ENCODE peak calls at places on chromosomes 2 and 18, in four cellular contexts. U, N, T and G are unnamed samples.

GRCh38 chr2:105369777-105370690 is 28.8 kb downstream of the FHL2 start:
- DNase-seq in U (no peak), N (peak; percentile 81), T (peak; percentile 91), G (peak; percentile 92)

GRCh38 chr2:123362671-123363070 is 662.4 kb upstream of the CNTNAP5 start:
- DNase-seq in U (no peak), N (no peak), T (no peak), G (no peak)

GRCh38 chr2:12177052-12177994 is 430.9 kb downstream of the LPIN1 start:
- DNase-seq in U (peak; percentile 78), N (peak; percentile 46), T (peak; percentile 77), G (peak; percentile 62)

GRCh38 chr18:26436176-26437031 is 111.9 kb downstream of the KCTD1 start:
- DNase-seq in U (peak; percentile 32), N (no peak), T (peak; percentile 75), G (peak; percentile 79)

GRCh38 chr18:75248426-75249191 is 38.0 kb downstream of the TSHZ1 start:
- DNase-seq in U (no peak), N (no peak), T (no peak), G (no peak)

GRCh38 chr2:179809606-179810005 is 51.8 kb downstream of the ZNF385B start:
- DNase-seq in U (no peak), N (no peak), T (no peak), G (no peak)

GRCh38 chr2:241866896-241867631 is 2.5 kb upstream of the RTP5 start:
- DNase-seq in U (no peak), N (no peak), T (no peak), G (no peak)

GRCh38 chr2:240512109-240512485 is 45.7 kb downstream of the ANKMY1 start:
- DNase-seq in U (no peak), N (no peak), T (no peak), G (no peak)

GRCh38 chr2:239703834-239704233 is 303.0 kb upstream of the HDAC4 start:
- DNase-seq in U (no peak), N (no peak), T (no peak), G (no peak)

GRCh38 chr2:120659275-120659952 is 76.3 kb upstream of the GLI2 start:
- DNase-seq in U (no peak), N (no peak), T (no peak), G (no peak)

GRCh38 chr2:69907216-69907615 is 7.7 kb upstream of the MXD1 start:
- DNase-seq in U (no peak), N (no peak), T (no peak), G (no peak)

GRCh38 chr2:47073641-47074040 is 81.5 kb downstream of the STPG4 start:
- DNase-seq in U (no peak), N (no peak), T (no peak), G (no peak)

GRCh38 chr2:57720728-57721627 is 325.6 kb upstream of the VRK2 start:
- DNase-seq in U (peak; percentile 59), N (no peak), T (peak; percentile 70), G (peak; percentile 68)
- H3K4me3 ChIP-seq in U (peak overlapping the region; percentile 22), N (no peak overlapping the region), T (peak overlapping the region; percentile 36), G (no peak overlapping the region)

DNA sequence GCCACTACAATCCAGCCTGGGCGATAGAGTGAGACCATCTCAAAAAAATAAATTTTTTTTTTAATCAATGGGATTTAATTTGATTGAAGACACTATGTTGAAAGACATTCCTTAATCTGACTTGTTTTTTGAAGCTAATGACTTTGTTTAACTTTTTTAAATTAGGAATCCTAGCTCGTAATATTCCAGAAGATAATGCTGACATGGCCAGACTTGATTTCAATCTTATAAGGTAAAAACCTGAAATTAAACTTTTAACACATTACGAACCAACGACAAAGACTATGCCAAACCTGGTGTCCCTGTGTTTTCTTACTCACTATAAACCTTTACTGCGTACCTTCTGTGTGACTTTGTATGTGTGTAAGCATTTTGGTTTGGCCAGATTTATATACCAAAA is 7.6 kb downstream of the ATIC start:
- DNase-seq in U (no peak), N (no peak), T (no peak), G (no peak)
- TF ChIP-seq CTCF in U (no peak), N (no peak), T (no peak), G (no peak)

GRCh38 chr2:16092861-16093638 is 152.7 kb downstream of the MYCN start:
- DNase-seq in U (no peak), N (no peak), T (no peak), G (no peak)

GRCh38 chr2:16088713-16089112 is 148.4 kb downstream of the MYCN start:
- DNase-seq in U (no peak), N (no peak), T (no peak), G (no peak)

GRCh38 chr2:16088035-16088696 is 147.8 kb downstream of the MYCN start:
- DNase-seq in U (no peak), N (no peak), T (no peak), G (no peak)

GRCh38 chr2:16091576-16092282 is 151.4 kb downstream of the MYCN start:
- DNase-seq in U (no peak), N (no peak), T (no peak), G (no peak)

DNA sequence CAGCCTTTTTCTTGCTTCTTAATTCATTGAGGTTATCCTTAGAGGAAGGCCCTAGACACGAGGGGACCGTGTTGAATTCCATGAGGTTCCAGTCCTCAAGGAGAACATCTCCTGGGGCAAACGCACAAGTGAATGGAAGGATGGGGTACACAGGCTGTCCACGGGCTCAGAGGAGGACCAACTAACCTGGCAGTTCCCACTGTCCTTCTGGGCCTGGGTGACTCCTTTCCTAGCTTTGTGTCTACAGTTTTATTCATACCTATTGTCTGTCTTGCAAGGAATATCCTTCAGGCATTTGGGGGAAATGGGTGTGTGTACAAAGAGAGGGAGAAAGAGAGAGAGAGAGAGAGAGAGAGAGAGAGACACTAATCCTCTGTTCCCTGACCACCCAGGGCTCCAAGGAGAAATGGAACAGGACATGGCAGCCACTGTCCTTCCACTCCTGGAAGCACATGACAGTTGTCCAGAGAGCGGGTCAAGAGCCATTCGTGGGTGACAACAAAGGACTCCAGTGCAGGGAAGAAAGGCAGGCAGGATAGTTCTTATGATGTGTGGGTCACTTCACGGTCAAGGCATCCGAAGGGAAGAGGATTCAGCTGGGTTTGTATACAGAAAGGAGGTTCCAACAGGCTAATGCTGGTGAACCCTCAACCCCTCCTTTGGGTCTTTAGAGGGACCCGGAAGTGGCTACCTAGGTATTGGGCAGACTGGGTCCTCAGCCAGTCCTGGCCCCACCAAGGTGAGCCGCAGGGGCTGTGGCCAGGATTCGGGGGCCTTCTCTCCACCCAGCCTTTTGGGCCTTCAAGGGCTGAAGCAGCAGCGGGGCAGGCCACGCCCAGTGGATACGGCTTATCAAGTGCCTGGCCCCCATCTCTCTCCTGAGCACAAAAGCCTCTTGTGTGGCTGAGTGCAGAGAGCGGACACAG is 150.6 kb downstream of the MYCN start:
- DNase-seq in U (no peak), N (no peak), T (no peak), G (no peak)
- H3K4me3 ChIP-seq in U (no peak overlapping the region), N (no peak overlapping the region), T (no peak overlapping the region), G (no peak overlapping the region)

GRCh38 chr2:113175101-113175628 is 1.4 kb downstream of the PSD4 start:
- DNase-seq in U (no peak), N (peak; percentile 32), T (no peak), G (no peak)

GRCh38 chr2:113173563-113174368 is at the start of gene PSD4:
- DNase-seq in U (no peak), N (peak; percentile 87), T (no peak), G (no peak)

GRCh38 chr2:113175736-113176695 is 2.2 kb downstream of the PSD4 start:
- DNase-seq in U (no peak), N (peak; percentile 29), T (no peak), G (no peak)

GRCh38 chr2:113172721-113173562 is 829 bp upstream of the PSD4 start:
- DNase-seq in U (no peak), N (peak; percentile 23), T (no peak), G (no peak)

DNA sequence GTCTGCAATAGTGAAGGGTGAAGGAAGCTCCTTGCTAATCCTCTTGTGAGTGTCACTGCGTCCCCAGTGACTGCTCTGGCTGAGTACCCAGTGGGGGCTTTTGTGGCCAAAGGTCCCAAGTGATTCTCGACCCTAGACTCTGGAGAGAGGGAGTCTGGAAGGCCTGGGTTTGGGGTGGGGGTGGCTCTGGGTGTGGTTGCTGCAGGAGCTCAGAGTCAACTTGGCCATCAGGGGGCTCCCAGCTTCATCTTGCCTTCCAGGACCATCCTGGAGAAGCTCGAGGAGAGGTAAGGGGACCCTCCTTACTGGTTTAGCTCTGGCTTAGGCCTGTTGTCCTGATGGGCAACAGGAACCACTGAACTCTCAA is 581 bp downstream of the PSD4 start:
- DNase-seq in U (no peak), N (no peak), T (no peak), G (no peak)
- TF ChIP-seq CTCF in U (no peak), N (no peak), T (no peak), G (no peak)

DNA sequence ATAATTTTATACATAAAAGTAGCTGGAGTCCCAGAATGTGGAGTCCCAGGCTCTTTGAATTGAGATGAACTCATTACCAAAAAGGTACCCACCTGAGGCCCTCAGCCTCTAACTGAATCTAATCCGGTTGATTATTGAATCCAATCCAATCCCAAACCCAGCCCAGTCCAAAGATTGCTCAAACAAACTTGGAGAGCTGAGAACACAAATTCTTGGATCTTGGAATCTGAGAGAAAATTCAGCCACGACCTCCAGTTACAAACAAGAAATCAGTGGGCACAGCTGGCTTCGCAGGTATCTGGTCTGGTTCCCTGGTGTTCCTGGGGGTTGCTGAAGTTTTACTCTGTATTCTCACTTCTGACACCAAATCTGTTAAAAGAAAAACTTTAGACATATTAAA is 28.4 kb upstream of the RHOB start:
- DNase-seq in U (no peak), N (no peak), T (no peak), G (no peak)
- H3K4me3 ChIP-seq in U (no peak overlapping the region), N (no peak overlapping the region), T (no peak overlapping the region), G (no peak overlapping the region)

GRCh38 chr2:101206080-101206479 is 46.6 kb upstream of the CNOT11 start:
- DNase-seq in U (no peak), N (no peak), T (no peak), G (no peak)

GRCh38 chr2:101205521-101205998 is 47.1 kb upstream of the CNOT11 start:
- DNase-seq in U (peak; percentile 49), N (peak; percentile 54), T (peak; percentile 94), G (peak; percentile 87)

GRCh38 chr2:101200714-101201113 is 49.5 kb upstream of the TBC1D8 start:
- DNase-seq in U (no peak), N (no peak), T (peak; percentile 74), G (peak; percentile 28)

GRCh38 chr2:101208830-101209229 is 43.9 kb upstream of the CNOT11 start:
- DNase-seq in U (no peak), N (no peak), T (no peak), G (no peak)

DNA sequence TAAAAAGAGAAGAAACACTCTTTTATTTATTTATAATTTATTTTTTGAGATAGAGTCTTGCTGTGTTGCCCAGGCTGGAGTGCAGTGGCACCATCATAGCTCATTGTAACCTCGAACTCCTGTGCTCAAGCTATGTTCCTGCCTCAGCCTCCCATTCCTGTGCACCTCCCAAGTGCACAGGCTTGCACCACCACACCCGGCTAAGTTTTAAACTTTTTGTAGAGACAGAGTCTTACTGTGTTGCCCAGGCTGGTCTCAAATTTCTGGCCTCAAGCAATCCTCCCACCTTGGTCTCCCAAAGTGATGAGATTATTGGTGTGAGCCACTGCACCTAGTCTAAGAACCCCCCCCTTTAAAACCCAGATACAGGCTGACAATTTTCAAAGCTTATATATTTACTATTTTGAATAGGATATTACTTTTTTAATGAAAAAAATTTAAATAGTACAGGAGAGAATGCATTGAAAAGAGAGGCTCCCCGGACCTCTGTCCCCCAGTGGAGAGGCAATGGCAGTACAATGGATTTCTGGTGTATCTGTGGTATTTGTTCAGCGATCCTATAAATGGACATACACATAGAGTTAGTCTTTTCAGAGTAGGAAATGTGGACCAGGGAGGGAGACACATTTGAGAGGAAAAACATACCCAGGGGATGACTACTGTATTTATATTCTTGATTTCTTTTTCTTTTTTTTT is 48.1 kb upstream of the CNOT11 start:
- DNase-seq in U (no peak), N (no peak), T (peak; percentile 16), G (peak; percentile 16)
- TF ChIP-seq CTCF in U (peak; percentile 26), N (no peak), T (peak; percentile 53), G (peak; percentile 21)

GRCh38 chr2:161415041-161415440 is 1.1 kb upstream of the TBR1 start:
- DNase-seq in U (no peak), N (no peak), T (no peak), G (no peak)
- H3K4me3 ChIP-seq in U (no peak overlapping the region), N (peak overlapping the region; percentile 21), T (peak overlapping the region; percentile 61), G (peak overlapping the region; percentile 53)